ENCODE peak calls at places on chromosomes 3 and 15, in five cellular contexts. One of them, this sample, is unnamed.

GRCh38 chr15:43383070-43383469 is 12.2 kb downstream of the TUBGCP4 start:
- ATAC-seq in upper lobe of left lung: no peak
- ATAC-seq in GM12878: no peak
- ATAC-seq in K562: no peak
- ATAC-seq in HepG2: no peak
- ATAC-seq in this sample: no peak

GRCh38 chr3:122582390-122582789 is 4.9 kb downstream of the PARP15 start:
- ATAC-seq in GM12878: no peak
- ATAC-seq in upper lobe of left lung: no peak
- ATAC-seq in K562: no peak
- ATAC-seq in HepG2: no peak
- ATAC-seq in this sample: no peak

GRCh38 chr15:49238342-49238741 is 68.3 kb downstream of the GALK2 start:
- ATAC-seq in upper lobe of left lung: no peak
- ATAC-seq in GM12878: no peak
- ATAC-seq in HepG2: no peak
- ATAC-seq in K562: no peak
- ATAC-seq in this sample: peak; percentile 78

GRCh38 chr15:80404057-80404718 is at the start of gene ARNT2:
- ATAC-seq in GM12878: no peak
- ATAC-seq in K562: no peak
- ATAC-seq in HepG2: peak; percentile 75
- ATAC-seq in upper lobe of left lung: peak; percentile 75
- ATAC-seq in this sample: peak; percentile 67

GRCh38 chr3:113002676-113003075 is 11.9 kb downstream of the GTPBP8 start:
- ATAC-seq in HepG2: peak; percentile 55
- ATAC-seq in upper lobe of left lung: no peak
- ATAC-seq in K562: peak; percentile 60
- ATAC-seq in GM12878: peak; percentile 68
- ATAC-seq in this sample: peak; percentile 22

GRCh38 chr3:78633626-78634025 is 1134.2 kb downstream of the ROBO1 start:
- ATAC-seq in HepG2: no peak
- ATAC-seq in GM12878: peak; percentile 94
- ATAC-seq in upper lobe of left lung: peak; percentile 26
- ATAC-seq in K562: no peak
- ATAC-seq in this sample: no peak

GRCh38 chr15:65399997-65400396 is 22.2 kb upstream of the IGDCC3 start:
- ATAC-seq in K562: no peak
- ATAC-seq in upper lobe of left lung: no peak
- ATAC-seq in HepG2: peak; percentile 6
- ATAC-seq in GM12878: no peak
- ATAC-seq in this sample: no peak

GRCh38 chr3:64222501-64222900 is 2.8 kb downstream of the PRICKLE2 start:
- ATAC-seq in K562: no peak
- ATAC-seq in upper lobe of left lung: no peak
- ATAC-seq in GM12878: no peak
- ATAC-seq in HepG2: no peak
- ATAC-seq in this sample: no peak

GRCh38 chr3:142106536-142106935 is 42.8 kb downstream of the TFDP2 start:
- ATAC-seq in HepG2: no peak
- ATAC-seq in GM12878: no peak
- ATAC-seq in upper lobe of left lung: no peak
- ATAC-seq in K562: no peak
- ATAC-seq in this sample: no peak

GRCh38 chr15:82986442-82986780 is 401 bp downstream of the RAMAC start:
- ATAC-seq in GM12878: peak; percentile 60
- ATAC-seq in upper lobe of left lung: peak; percentile 38
- ATAC-seq in HepG2: peak; percentile 62
- ATAC-seq in K562: peak; percentile 73
- ATAC-seq in this sample: no peak

GRCh38 chr3:128457918-128458317 is 8.8 kb downstream of the DNAJB8 start:
- ATAC-seq in K562: no peak
- ATAC-seq in upper lobe of left lung: no peak
- ATAC-seq in HepG2: peak; percentile 59
- ATAC-seq in GM12878: no peak
- ATAC-seq in this sample: no peak

GRCh38 chr15:75130597-75131268 is 70.9 kb upstream of the C15orf39 start:
- ATAC-seq in GM12878: peak; percentile 92
- ATAC-seq in K562: no peak
- ATAC-seq in upper lobe of left lung: peak; percentile 58
- ATAC-seq in HepG2: no peak
- ATAC-seq in this sample: no peak

GRCh38 chr3:53097887-53098286 is 32.3 kb downstream of the RFT1 start:
- ATAC-seq in upper lobe of left lung: no peak
- ATAC-seq in GM12878: no peak
- ATAC-seq in HepG2: no peak
- ATAC-seq in K562: no peak
- ATAC-seq in this sample: no peak

GRCh38 chr15:43199945-43200488 is 14.8 kb downstream of the CCNDBP1 start:
- ATAC-seq in HepG2: no peak
- ATAC-seq in upper lobe of left lung: no peak
- ATAC-seq in GM12878: no peak
- ATAC-seq in K562: no peak
- ATAC-seq in this sample: no peak

GRCh38 chr15:35329521-35329921 is 216.4 kb downstream of the DPH6 start:
- ATAC-seq in upper lobe of left lung: no peak
- ATAC-seq in GM12878: no peak
- ATAC-seq in HepG2: no peak
- ATAC-seq in K562: no peak
- ATAC-seq in this sample: no peak

GRCh38 chr3:83738202-83738601 is 1220.6 kb upstream of the CADM2 start:
- ATAC-seq in upper lobe of left lung: no peak
- ATAC-seq in GM12878: no peak
- ATAC-seq in K562: no peak
- ATAC-seq in HepG2: no peak
- ATAC-seq in this sample: no peak

GRCh38 chr3:12158387-12159226 is at the start of gene TIMP4:
- ATAC-seq in K562: peak; percentile 63
- ATAC-seq in GM12878: no peak
- ATAC-seq in upper lobe of left lung: peak; percentile 79
- ATAC-seq in HepG2: peak; percentile 93
- ATAC-seq in this sample: peak; percentile 69

GRCh38 chr3:188647237-188647636 is 493.3 kb downstream of the LPP start:
- ATAC-seq in K562: no peak
- ATAC-seq in upper lobe of left lung: no peak
- ATAC-seq in HepG2: no peak
- ATAC-seq in GM12878: no peak
- ATAC-seq in this sample: no peak

GRCh38 chr15:52052076-52052935 is 33.3 kb downstream of the MAPK6 start:
- ATAC-seq in K562: no peak
- ATAC-seq in upper lobe of left lung: peak; percentile 61
- ATAC-seq in GM12878: no peak
- ATAC-seq in HepG2: peak; percentile 27
- ATAC-seq in this sample: no peak

GRCh38 chr15:57061281-57061680 is 142.8 kb downstream of the TCF12 start:
- ATAC-seq in GM12878: no peak
- ATAC-seq in upper lobe of left lung: no peak
- ATAC-seq in HepG2: no peak
- ATAC-seq in K562: no peak
- ATAC-seq in this sample: no peak

GRCh38 chr3:89373459-89373858 is 266.0 kb downstream of the EPHA3 start:
- ATAC-seq in upper lobe of left lung: no peak
- ATAC-seq in K562: no peak
- ATAC-seq in GM12878: no peak
- ATAC-seq in HepG2: no peak
- ATAC-seq in this sample: no peak

DNA sequence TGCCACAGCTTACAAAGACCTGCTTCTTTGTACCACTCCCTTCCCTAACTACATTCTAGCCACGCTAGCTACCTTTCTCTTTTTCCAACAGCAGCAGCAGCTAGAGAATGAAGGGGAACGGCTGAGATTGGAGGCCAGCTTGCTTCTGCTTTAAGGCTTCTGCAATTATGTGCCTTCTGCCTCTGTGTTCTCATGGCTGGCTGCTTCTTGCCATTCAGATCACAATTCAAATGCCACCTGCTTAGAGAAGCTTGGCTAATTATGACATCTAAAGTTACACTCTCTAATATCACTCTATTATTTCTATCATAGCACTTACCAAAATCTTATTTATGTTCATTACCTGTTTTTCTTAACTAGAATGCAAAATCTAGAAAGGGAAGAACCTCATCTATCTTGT is 95.2 kb downstream of the RYK start:
- ATAC-seq in K562: no peak
- ATAC-seq in GM12878: no peak
- ATAC-seq in HepG2: no peak
- ATAC-seq in upper lobe of left lung: no peak
- ATAC-seq in this sample: no peak
- TF ChIP-seq EP300 in K562: no peak
- TF ChIP-seq EP300 in GM12878: no peak
- TF ChIP-seq EP300 in HepG2: no peak
- TF ChIP-seq EP300 in upper lobe of left lung: no peak
- TF ChIP-seq EP300 in this sample: no peak

DNA sequence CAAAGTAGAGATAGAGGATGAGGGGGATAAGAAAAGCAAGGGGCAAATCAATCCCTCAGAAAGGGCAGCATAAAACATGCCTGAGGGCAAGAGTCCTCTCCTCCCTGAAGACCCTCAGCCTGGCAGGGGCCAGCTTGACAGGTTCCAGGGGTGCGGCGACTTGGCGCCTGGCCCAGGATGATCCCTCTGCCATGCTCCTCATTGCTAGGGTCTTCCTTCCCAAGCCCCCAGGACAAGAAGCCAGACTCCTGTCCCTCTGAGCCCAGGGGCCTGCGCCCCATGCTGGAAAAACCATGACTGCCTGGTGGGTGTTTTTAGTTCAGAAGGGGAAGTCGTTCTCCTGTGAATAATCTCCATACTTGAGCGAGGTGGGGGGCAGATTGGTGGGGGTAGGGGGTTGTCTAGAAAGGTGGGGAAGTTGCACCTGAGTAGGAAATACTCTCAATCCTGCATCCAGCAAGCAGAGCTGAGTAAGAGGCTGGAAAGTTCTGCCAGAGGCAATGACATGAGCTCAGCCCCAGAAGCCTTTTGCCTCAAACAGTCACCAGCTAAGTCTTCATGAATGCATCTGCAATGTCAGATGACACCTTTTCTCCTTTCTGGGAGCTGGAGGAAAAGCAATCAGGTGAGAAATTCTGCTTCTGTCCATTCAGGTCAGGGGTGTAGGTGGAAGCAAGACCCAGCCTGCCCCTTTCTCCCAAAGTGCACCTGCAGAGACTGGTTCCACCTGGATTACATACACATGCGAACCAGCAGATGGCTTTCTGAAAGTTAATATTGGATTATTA is 18.3 kb downstream of the SLC12A8 start:
- ATAC-seq in K562: no peak
- ATAC-seq in HepG2: no peak
- ATAC-seq in upper lobe of left lung: no peak
- ATAC-seq in GM12878: no peak
- ATAC-seq in this sample: no peak
- H3K36me3 ChIP-seq in K562: no peaks in the 10 kb centered on the region
- H3K36me3 ChIP-seq in HepG2: no peaks in the 10 kb centered on the region
- H3K36me3 ChIP-seq in upper lobe of left lung: no peaks in the 10 kb centered on the region
- H3K36me3 ChIP-seq in GM12878: no peaks in the 10 kb centered on the region
- H3K36me3 ChIP-seq in this sample: no peaks in the 10 kb centered on the region

GRCh38 chr3:193851941-193852674 is 259.1 kb downstream of the OPA1 start:
- ATAC-seq in K562: no peak
- ATAC-seq in GM12878: no peak
- ATAC-seq in HepG2: peak; percentile 52
- ATAC-seq in upper lobe of left lung: peak; percentile 31
- ATAC-seq in this sample: no peak
- TF ChIP-seq EP300 in K562: no peak
- TF ChIP-seq EP300 in GM12878: no peak
- TF ChIP-seq EP300 in HepG2: no peak
- TF ChIP-seq EP300 in upper lobe of left lung: no peak
- TF ChIP-seq EP300 in this sample: no peak

DNA sequence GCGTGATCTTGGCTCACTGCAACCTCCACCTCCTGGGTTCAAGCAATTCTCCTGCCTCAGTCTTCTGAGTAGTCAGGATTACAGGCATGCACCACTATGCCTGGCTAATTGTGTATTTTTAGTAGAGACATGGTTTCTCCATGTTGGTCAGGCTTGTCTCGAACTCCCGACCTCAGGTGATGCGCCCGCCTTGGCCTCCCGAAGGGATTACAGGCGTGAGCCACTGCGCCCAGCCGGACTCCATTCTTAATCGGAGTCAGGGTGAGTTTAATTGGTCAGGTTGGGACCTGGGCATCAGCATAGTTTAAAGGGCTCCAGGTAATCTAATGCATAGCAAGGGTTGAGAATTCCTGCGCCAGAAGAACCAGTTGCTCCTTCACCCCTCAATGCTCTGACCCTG is 29.2 kb downstream of the MAGEF1 start:
- ATAC-seq in GM12878: no peak
- ATAC-seq in upper lobe of left lung: no peak
- ATAC-seq in HepG2: no peak
- ATAC-seq in K562: no peak
- ATAC-seq in this sample: no peak
- H3K36me3 ChIP-seq in GM12878: no peaks in the 10 kb centered on the region
- H3K36me3 ChIP-seq in upper lobe of left lung: no peaks in the 10 kb centered on the region
- H3K36me3 ChIP-seq in HepG2: no peaks in the 10 kb centered on the region
- H3K36me3 ChIP-seq in K562: no peaks in the 10 kb centered on the region
- H3K36me3 ChIP-seq in this sample: no peaks in the 10 kb centered on the region

This sample was measured in gastroesophageal sphincter.